ENCODE peak calls at places on chromosome 20, in four cellular contexts. C is cardiac muscle cell, D is transverse colon, G is lower lobe of right lung. F is an unnamed sample. For H3K36me3, the result is how much of the 10 kb centered on the place peaks cover.

GRCh38 chr20:25543068-25543467 is 42.3 kb downstream of the NINL start:
- DNase-seq in G (no peak), C (no peak), D (no peak), F (no peak)

GRCh38 chr20:38315290-38315966 is 11.5 kb downstream of the BPI start:
- DNase-seq in C (no peak), G (no peak), D (no peak), F (no peak)

GRCh38 chr20:17790308-17790707 is 90.5 kb downstream of the BANF2 start:
- DNase-seq in D (no peak), G (no peak), C (no peak), F (no peak)

GRCh38 chr20:59837623-59838394 is 95.6 kb downstream of the SYCP2 start:
- DNase-seq in D (no peak), G (no peak), C (no peak), F (no peak)

GRCh38 chr20:3158968-3159431 is 665 bp downstream of the FASTKD5 start:
- DNase-seq in G (no peak), D (no peak), C (peak), F (no peak)

GRCh38 chr20:24747015-24747712 is 201.9 kb upstream of the CST7 start:
- DNase-seq in C (peak), D (no peak), G (no peak), F (no peak)

GRCh38 chr20:49278817-49279676 is 1.2 kb upstream of the ZNFX1 start:
- DNase-seq in D (peak), C (no peak), G (peak), F (no peak)

GRCh38 chr20:4820833-4821518 is 99.3 kb downstream of the PRND start:
- DNase-seq in G (no peak), D (no peak), C (no peak), F (no peak)

GRCh38 chr20:49207071-49207470 is 12.1 kb upstream of the DDX27 start:
- DNase-seq in D (no peak), C (no peak), G (no peak), F (no peak)

GRCh38 chr20:21251278-21251677 is 51.9 kb upstream of the XRN2 start:
- DNase-seq in C (no peak), D (no peak), G (no peak), F (no peak)

GRCh38 chr20:53743607-53744260 is 150.1 kb upstream of the ZNF217 start:
- DNase-seq in G (no peak), D (no peak), C (no peak), F (no peak)

GRCh38 chr20:25745100-25745499 is 48.4 kb upstream of the ZNF337 start:
- DNase-seq in G (no peak), D (no peak), C (no peak), F (no peak)

GRCh38 chr20:40880716-40881104 is 147.9 kb upstream of the TOP1 start:
- DNase-seq in C (no peak), G (no peak), D (no peak), F (no peak)

GRCh38 chr20:10527781-10528180 is 92.7 kb downstream of the SLX4IP start:
- DNase-seq in D (no peak), C (no peak), G (no peak), F (no peak)

GRCh38 chr20:8082025-8082424 is 50.0 kb upstream of the PLCB1 start:
- DNase-seq in G (no peak), C (no peak), D (no peak), F (no peak)

GRCh38 chr20:38685853-38686473 is 38.3 kb upstream of the SLC32A1 start:
- DNase-seq in C (peak), G (no peak), D (peak), F (no peak)

GRCh38 chr20:48723308-48724264 is 104.2 kb downstream of the PREX1 start:
- DNase-seq in G (peak), D (peak), C (no peak), F (peak)

GRCh38 chr20:63896136-63896890 is 1.4 kb downstream of the DNAJC5 start:
- DNase-seq in G (peak), D (peak), C (peak), F (peak)

GRCh38 chr20:19322061-19322985 is 109.9 kb downstream of the SLC24A3 start:
- DNase-seq in G (no peak), C (no peak), D (no peak), F (no peak)

GRCh38 chr20:12159266-12159665 is 241.6 kb downstream of the BTBD3 start:
- DNase-seq in D (no peak), C (no peak), G (no peak), F (no peak)

GRCh38 chr20:43568706-43569105 is 9.9 kb downstream of the SGK2 start:
- DNase-seq in G (no peak), C (no peak), D (no peak), F (no peak)

GRCh38 chr20:53948383-53949318 is 121.7 kb downstream of the BCAS1 start:
- DNase-seq in C (no peak), D (no peak), G (no peak), F (no peak)

GRCh38 chr20:1636621-1637020 is 16.8 kb upstream of the SIRPB1 start:
- DNase-seq in D (no peak), G (no peak), C (no peak), F (no peak)

GRCh38 chr20:4152696-4153235 is 137.4 kb upstream of the RNF24 start:
- DNase-seq in C (no peak), D (no peak), G (no peak), F (no peak)

GRCh38 chr20:33191484-33191883 is 23.5 kb downstream of the BPIFA2 start:
- DNase-seq in D (no peak), G (no peak), C (no peak), F (no peak)

GRCh38 chr20:20368414-20369352 is 779 bp downstream of the INSM1 start:
- DNase-seq in G (no peak), C (peak), D (no peak), F (no peak)

DNA sequence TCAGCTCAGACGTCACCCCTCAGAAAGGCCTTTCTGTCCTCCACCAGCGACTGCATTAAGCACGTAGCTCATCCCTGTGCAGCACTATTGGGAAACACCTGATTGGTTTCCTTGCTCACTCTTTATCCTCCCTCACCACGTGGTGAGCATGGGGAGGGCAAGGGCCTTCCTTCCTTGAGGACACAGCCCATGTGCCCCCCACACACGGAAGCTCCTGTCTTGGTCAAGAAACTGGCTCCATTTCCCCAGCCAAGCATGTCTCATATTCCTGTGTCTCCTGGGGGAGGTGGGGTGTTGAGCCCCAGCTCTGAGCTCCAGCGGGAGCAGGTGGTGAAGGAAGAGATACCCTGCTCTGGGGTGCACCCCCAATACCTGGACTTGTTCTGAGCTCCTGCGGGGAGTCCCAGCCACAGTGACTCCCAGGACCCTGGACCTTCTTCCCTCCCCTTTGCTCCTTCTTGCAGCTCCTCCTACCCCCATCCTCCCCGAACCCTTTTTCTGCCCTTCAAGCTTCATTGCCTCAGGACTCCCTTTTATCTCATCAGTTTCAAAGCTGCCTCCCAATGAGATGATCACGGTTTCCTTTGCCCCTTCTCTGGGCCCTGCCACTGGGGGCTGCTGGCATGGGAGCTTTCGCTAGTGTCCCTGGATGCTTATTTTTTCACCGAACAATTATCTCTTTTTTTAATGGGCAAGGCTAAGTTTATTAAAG is 230.1 kb downstream of the TFAP2C start:
- DNase-seq in D (no peak), C (no peak), G (no peak), F (no peak)
- H3K4me3 ChIP-seq in D (no peak), C (no peak), G (no peak), F (no peak)

GRCh38 chr20:62885046-62885445 is 23.4 kb upstream of the TCFL5 start:
- DNase-seq in D (no peak), C (no peak), G (no peak), F (no peak)

GRCh38 chr20:62884556-62884955 is 22.9 kb upstream of the TCFL5 start:
- DNase-seq in D (no peak), C (no peak), G (no peak), F (no peak)

GRCh38 chr20:62886709-62887058 is 25.1 kb upstream of the TCFL5 start:
- DNase-seq in C (no peak), D (no peak), G (no peak), F (no peak)

GRCh38 chr20:62887147-62887859 is 25.7 kb upstream of the TCFL5 start:
- DNase-seq in D (peak), C (peak), G (no peak), F (peak)

DNA sequence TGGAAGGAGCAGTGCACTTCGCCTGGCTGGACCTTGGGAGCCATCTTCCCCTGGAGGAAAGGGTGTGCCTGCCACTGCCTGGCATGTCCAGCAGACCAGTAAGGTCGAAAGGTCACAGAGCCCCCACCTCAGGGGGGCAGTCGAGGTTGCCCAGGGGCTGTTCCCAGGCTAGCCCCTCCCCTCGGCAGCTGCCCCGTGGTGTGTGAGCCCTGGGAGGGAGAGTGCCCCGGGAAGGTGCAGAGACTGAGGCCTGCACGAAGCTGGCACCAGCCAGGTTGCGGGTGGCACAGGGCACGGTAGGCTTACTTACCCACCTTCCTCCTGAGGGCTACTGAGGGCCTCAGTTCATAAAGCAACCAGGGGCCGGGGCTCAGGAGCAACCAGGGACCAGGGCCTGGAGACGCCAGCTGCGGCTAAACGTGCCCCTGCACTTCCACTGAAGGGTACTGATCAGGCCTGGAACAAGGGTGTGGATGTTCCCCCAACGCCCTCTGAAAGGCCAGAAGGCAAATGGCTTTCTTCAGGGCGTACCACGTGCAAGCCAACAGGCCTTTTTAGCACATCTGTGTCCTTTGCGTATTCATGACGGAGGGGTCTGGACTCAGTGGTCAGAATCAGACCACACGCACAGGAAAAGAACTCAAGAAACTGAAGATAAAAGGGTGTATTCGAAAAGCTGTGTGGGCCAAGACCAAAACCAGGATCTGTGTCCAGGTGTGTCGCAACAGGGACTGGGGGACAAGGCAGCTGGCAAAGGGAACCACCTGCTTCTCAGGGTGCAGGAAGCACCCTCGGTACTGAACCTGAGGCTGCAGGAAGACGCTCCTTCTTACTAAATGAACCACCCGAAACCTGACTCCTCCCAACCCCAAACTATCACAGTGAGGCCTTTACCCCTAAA is 24.4 kb upstream of the TCFL5 start:
- DNase-seq in D (peak), G (no peak), C (no peak), F (no peak)
- H3K36me3 ChIP-seq in D (under half), G (half or more), C (under half), F (under half)

GRCh38 chr20:44967207-44967807 is 995 bp downstream of the STK4 start:
- DNase-seq in G (no peak), C (no peak), D (peak), F (peak)
- H3K4me3 ChIP-seq in G (peak), C (peak), D (peak), F (peak)

GRCh38 chr20:44788706-44789456 is 21.5 kb downstream of the RIMS4 start:
- DNase-seq in D (no peak), C (no peak), G (no peak), F (no peak)

GRCh38 chr20:44785768-44786167 is 24.6 kb downstream of the RIMS4 start:
- DNase-seq in G (no peak), C (peak), D (no peak), F (no peak)

GRCh38 chr20:44792794-44793193 is 17.6 kb downstream of the RIMS4 start:
- DNase-seq in C (no peak), D (no peak), G (no peak), F (no peak)

GRCh38 chr20:44787299-44787698 is 23.0 kb downstream of the RIMS4 start:
- DNase-seq in D (peak), C (no peak), G (no peak), F (no peak)

DNA sequence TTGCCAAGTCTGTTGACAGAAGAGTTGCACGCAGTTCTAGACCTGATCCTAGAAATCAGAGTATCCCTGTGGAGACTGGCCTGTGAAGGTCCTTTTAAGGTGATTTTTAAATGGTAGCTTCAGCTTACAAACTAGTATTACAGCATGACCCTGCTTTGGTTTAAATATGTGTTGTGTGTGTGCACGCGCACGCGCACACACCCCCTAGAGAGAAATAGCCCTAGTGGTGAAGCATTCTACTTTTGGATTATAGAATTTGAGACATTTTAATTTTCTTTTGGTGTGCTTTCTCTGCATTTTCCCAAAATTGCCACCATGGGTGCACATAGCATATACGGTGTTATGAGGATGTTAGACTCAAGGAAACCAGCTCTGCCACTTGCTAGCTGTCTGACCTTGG is 19.4 kb downstream of the RIMS4 start:
- DNase-seq in C (no peak), G (no peak), D (no peak), F (no peak)
- H3K36me3 ChIP-seq in C (under half), G (under half), D (under half), F (under half)

GRCh38 chr20:22492497-22492896 is 91.9 kb downstream of the FOXA2 start:
- DNase-seq in G (no peak), C (no peak), D (no peak), F (no peak)

GRCh38 chr20:22495172-22495571 is 89.2 kb downstream of the FOXA2 start:
- DNase-seq in D (no peak), C (no peak), G (no peak), F (no peak)

GRCh38 chr20:22489614-22490286 is 94.6 kb downstream of the FOXA2 start:
- DNase-seq in C (no peak), D (no peak), G (no peak), F (peak)

GRCh38 chr20:22490287-22491187 is 93.8 kb downstream of the FOXA2 start:
- DNase-seq in G (peak), D (peak), C (peak), F (no peak)

GRCh38 chr20:22491188-22491500 is 93.2 kb downstream of the FOXA2 start:
- DNase-seq in C (no peak), D (no peak), G (no peak), F (no peak)
- H3K4me3 ChIP-seq in C (no peak), D (no peak), G (no peak), F (no peak)

GRCh38 chr20:50992336-50992732 is 30.6 kb downstream of the KCNG1 start:
- DNase-seq in C (no peak), G (no peak), D (no peak), F (no peak)

GRCh38 chr20:50992733-50993457 is 30.0 kb downstream of the KCNG1 start:
- DNase-seq in D (peak), G (no peak), C (peak), F (no peak)

GRCh38 chr20:50982372-50982771 is 23.8 kb downstream of the MOCS3 start:
- DNase-seq in C (no peak), G (peak), D (peak), F (peak)

GRCh38 chr20:50991076-50991475 is 31.8 kb downstream of the KCNG1 start:
- DNase-seq in C (no peak), D (no peak), G (no peak), F (no peak)

GRCh38 chr20:50987493-50988210 is 29.0 kb downstream of the MOCS3 start:
- DNase-seq in D (peak), G (no peak), C (peak), F (no peak)
- H3K36me3 ChIP-seq in D (under half), G (under half), C (under half), F (under half)

GRCh38 chr20:34983995-34984735 is 28.5 kb downstream of the MYH7B start:
- DNase-seq in C (no peak), D (peak), G (no peak), F (no peak)
- H3K4me3 ChIP-seq in C (no peak), D (no peak), G (no peak), F (no peak)

DNA sequence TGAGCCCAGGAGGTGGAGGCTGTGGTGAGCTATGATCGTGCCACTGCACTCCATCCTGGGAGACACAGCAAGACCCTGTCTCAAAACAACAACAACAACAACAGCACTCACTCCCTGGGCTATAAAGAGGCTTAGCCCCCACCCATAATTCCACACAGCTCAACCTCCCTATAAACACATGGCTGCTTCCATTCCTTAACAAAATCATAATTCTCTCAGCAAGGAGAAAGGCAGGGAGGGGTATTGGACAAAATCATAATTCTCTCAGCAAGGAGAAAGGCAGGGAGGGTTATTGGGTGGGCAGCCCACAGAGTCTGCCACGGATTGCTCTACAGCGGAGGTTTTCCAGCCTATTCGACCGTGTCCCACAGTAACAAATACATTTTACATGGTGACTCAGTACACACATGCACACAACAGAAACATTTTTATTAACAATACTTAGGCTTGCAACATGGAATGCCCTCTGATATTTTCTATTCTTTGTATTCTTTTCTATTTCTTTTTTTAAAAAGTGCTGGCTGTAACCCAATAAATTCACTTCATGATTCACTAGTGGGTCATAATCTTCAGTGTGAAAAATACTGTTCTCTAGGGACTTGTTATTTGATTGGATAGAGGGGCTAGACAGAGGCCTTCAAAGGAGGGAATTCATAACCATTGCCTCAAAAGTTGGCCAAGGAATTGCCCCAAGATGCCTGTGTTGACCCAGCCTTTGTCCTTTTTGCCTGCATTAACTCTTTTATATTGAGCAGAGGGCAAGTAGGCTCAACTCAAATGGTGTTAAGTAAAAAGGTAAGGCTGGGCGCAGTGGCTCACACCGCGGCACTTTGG is 50.6 kb upstream of the ZMYND8 start:
- DNase-seq in D (no peak), C (no peak), G (no peak), F (no peak)
- H3K36me3 ChIP-seq in D (under half), C (under half), G (under half), F (under half)

F was measured in Peyer's patch.